ENCODE peak calls at places on chromosomes 4 and X, in ten cellular contexts. One of them, this sample, is unnamed.

GRCh38 chrX:136425996-136426395 is 61.8 kb upstream of the BRS3 start:
- DNase-seq in heart right ventricle: no peak
- DNase-seq in lower leg skin: no peak
- DNase-seq in foreskin fibroblast: no peak
- DNase-seq in upper lobe of right lung: no peak
- DNase-seq in body of pancreas: no peak
- DNase-seq in Panc1: no peak
- DNase-seq in AG09309: no peak
- DNase-seq in kidney: no peak
- DNase-seq in AG04450: no peak
- DNase-seq in this sample: no peak

GRCh38 chr4:95507147-95507546 is 41.6 kb downstream of the UNC5C start:
- DNase-seq in heart right ventricle: no peak
- DNase-seq in lower leg skin: no peak
- DNase-seq in foreskin fibroblast: no peak
- DNase-seq in upper lobe of right lung: no peak
- DNase-seq in body of pancreas: no peak
- DNase-seq in Panc1: no peak
- DNase-seq in AG09309: no peak
- DNase-seq in kidney: no peak
- DNase-seq in AG04450: no peak
- DNase-seq in this sample: peak

GRCh38 chr4:111854494-111855087 is 290.7 kb upstream of the FAM241A start:
- DNase-seq in heart right ventricle: peak
- DNase-seq in lower leg skin: no peak
- DNase-seq in foreskin fibroblast: peak
- DNase-seq in upper lobe of right lung: no peak
- DNase-seq in body of pancreas: peak
- DNase-seq in Panc1: peak
- DNase-seq in AG09309: peak
- DNase-seq in kidney: no peak
- DNase-seq in AG04450: peak
- DNase-seq in this sample: peak

GRCh38 chrX:130885996-130886395 is 17.0 kb downstream of the ENOX2 start:
- DNase-seq in heart right ventricle: no peak
- DNase-seq in lower leg skin: no peak
- DNase-seq in foreskin fibroblast: no peak
- DNase-seq in upper lobe of right lung: no peak
- DNase-seq in body of pancreas: no peak
- DNase-seq in Panc1: no peak
- DNase-seq in AG09309: no peak
- DNase-seq in kidney: no peak
- DNase-seq in AG04450: no peak
- DNase-seq in this sample: no peak

GRCh38 chr4:170978990-170979389 is 834.2 kb upstream of the GALNTL6 start:
- DNase-seq in heart right ventricle: no peak
- DNase-seq in lower leg skin: no peak
- DNase-seq in foreskin fibroblast: no peak
- DNase-seq in upper lobe of right lung: no peak
- DNase-seq in body of pancreas: no peak
- DNase-seq in Panc1: no peak
- DNase-seq in AG09309: no peak
- DNase-seq in kidney: no peak
- DNase-seq in AG04450: no peak
- DNase-seq in this sample: no peak

GRCh38 chr4:156888762-156889161 is 82.8 kb downstream of the PDGFC start:
- DNase-seq in heart right ventricle: no peak
- DNase-seq in lower leg skin: no peak
- DNase-seq in foreskin fibroblast: peak
- DNase-seq in upper lobe of right lung: no peak
- DNase-seq in body of pancreas: no peak
- DNase-seq in Panc1: no peak
- DNase-seq in AG09309: peak
- DNase-seq in kidney: no peak
- DNase-seq in AG04450: no peak
- DNase-seq in this sample: peak

GRCh38 chr4:113013746-113014145 is 35.7 kb upstream of the ANK2 start:
- DNase-seq in heart right ventricle: no peak
- DNase-seq in lower leg skin: no peak
- DNase-seq in foreskin fibroblast: peak
- DNase-seq in upper lobe of right lung: no peak
- DNase-seq in body of pancreas: no peak
- DNase-seq in Panc1: no peak
- DNase-seq in AG09309: no peak
- DNase-seq in kidney: no peak
- DNase-seq in AG04450: no peak
- DNase-seq in this sample: peak

GRCh38 chr4:130183096-130183495 is 1087.1 kb downstream of the C4orf33 start:
- DNase-seq in heart right ventricle: no peak
- DNase-seq in lower leg skin: no peak
- DNase-seq in foreskin fibroblast: no peak
- DNase-seq in upper lobe of right lung: no peak
- DNase-seq in body of pancreas: no peak
- DNase-seq in Panc1: no peak
- DNase-seq in AG09309: no peak
- DNase-seq in kidney: no peak
- DNase-seq in AG04450: no peak
- DNase-seq in this sample: peak

GRCh38 chr4:154741131-154741530 is 2.7 kb upstream of the LRAT start:
- DNase-seq in heart right ventricle: no peak
- DNase-seq in lower leg skin: no peak
- DNase-seq in foreskin fibroblast: peak
- DNase-seq in upper lobe of right lung: no peak
- DNase-seq in body of pancreas: no peak
- DNase-seq in Panc1: no peak
- DNase-seq in AG09309: no peak
- DNase-seq in kidney: no peak
- DNase-seq in AG04450: no peak
- DNase-seq in this sample: no peak

GRCh38 chr4:154743683-154744340 is at the start of gene LRAT:
- DNase-seq in heart right ventricle: no peak
- DNase-seq in lower leg skin: no peak
- DNase-seq in foreskin fibroblast: peak
- DNase-seq in upper lobe of right lung: peak
- DNase-seq in body of pancreas: peak
- DNase-seq in Panc1: no peak
- DNase-seq in AG09309: no peak
- DNase-seq in kidney: peak
- DNase-seq in AG04450: no peak
- DNase-seq in this sample: no peak

GRCh38 chr4:154740462-154740861 is 3.3 kb upstream of the LRAT start:
- DNase-seq in heart right ventricle: no peak
- DNase-seq in lower leg skin: no peak
- DNase-seq in foreskin fibroblast: no peak
- DNase-seq in upper lobe of right lung: no peak
- DNase-seq in body of pancreas: no peak
- DNase-seq in Panc1: no peak
- DNase-seq in AG09309: no peak
- DNase-seq in kidney: no peak
- DNase-seq in AG04450: no peak
- DNase-seq in this sample: no peak

GRCh38 chr4:154744341-154744948 is 645 bp downstream of the LRAT start:
- DNase-seq in heart right ventricle: no peak
- DNase-seq in lower leg skin: no peak
- DNase-seq in foreskin fibroblast: no peak
- DNase-seq in upper lobe of right lung: no peak
- DNase-seq in body of pancreas: peak
- DNase-seq in Panc1: no peak
- DNase-seq in AG09309: no peak
- DNase-seq in kidney: no peak
- DNase-seq in AG04450: no peak
- DNase-seq in this sample: no peak

DNA sequence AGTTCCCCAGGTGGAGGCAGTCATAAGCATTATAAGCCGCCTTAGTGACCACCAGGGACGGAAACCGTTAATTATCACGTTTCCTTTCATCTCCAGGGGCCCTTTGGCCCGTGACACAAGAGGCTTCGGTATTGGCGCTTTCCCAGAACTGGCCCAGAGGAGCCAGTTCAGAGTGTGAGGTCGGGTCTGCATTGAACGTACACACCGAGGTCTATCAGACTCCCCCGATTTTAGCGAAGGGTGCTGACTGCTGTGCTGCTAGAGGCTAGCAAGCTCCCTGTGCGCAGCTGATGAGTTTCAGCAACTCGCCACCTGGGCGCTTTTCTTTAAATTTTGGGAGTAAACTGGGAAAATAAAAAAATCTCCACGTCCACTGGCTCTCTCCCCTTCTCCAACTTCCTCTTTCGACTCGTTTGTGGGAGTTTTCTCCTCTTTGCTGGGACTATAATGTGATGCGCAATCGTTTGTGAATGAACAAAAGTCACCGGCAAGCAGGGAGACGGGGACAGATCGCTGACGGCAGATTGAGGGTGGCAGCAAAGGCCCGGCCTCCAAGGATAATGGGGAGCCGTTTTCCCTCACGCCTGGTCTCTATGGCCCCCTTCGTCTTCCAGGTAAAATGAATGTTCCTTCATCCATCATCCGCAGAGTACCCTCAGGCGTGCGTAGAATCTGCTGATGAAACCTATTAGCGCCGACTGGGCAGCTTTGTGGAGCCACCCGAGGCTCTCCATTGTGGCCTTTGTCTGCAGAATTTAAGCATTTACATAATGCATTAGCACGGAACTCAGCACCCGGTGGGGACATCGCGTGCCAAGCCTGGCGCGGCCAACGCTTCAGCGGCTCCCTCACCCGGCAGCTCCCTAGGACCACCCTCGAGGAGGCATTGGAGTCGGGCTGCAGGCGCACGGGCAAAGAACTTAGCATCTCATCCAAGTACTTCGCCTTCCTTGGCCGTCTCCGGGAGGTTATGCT is 1.6 kb upstream of the LRAT start:
- DNase-seq in heart right ventricle: no peak
- DNase-seq in lower leg skin: no peak
- DNase-seq in foreskin fibroblast: peak
- DNase-seq in upper lobe of right lung: no peak
- DNase-seq in body of pancreas: peak
- DNase-seq in Panc1: no peak
- DNase-seq in AG09309: no peak
- DNase-seq in kidney: no peak
- DNase-seq in AG04450: no peak
- DNase-seq in this sample: no peak
- H3K4me3 ChIP-seq in heart right ventricle: peak
- H3K4me3 ChIP-seq in lower leg skin: no peak
- H3K4me3 ChIP-seq in foreskin fibroblast: no peak
- H3K4me3 ChIP-seq in upper lobe of right lung: peak
- H3K4me3 ChIP-seq in body of pancreas: no peak
- H3K4me3 ChIP-seq in Panc1: no peak
- H3K4me3 ChIP-seq in AG09309: no peak
- H3K4me3 ChIP-seq in kidney: peak
- H3K4me3 ChIP-seq in AG04450: no peak
- H3K4me3 ChIP-seq in this sample: no peak

DNA sequence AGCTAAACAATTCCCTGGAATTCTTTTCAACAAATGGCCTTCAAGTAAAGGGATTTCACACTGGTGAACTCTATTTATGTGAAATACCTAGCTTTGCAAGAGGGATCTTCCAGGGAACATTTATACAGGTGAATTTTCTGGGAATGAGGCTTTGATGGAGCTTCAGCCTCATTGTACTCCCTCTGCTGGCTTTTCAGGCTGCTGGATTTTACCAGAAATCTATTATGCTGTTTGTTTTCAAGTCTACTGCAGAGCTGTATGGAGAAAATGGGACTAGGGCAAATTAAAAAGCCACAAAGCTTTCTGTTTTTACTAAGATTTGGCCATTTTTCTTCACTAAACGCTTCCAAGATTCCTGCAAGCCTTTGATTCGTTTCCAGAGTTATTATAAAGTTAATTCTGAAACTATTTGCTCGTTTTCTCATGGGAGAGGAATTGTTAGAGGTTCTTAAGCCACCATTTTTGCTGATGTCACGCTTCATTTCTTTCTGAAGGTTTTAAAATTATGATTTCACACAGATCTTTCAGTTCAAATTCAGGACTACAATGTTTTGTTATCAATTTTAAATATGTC is 31.6 kb downstream of the KDM6A start:
- DNase-seq in heart right ventricle: no peak
- DNase-seq in lower leg skin: no peak
- DNase-seq in foreskin fibroblast: no peak
- DNase-seq in upper lobe of right lung: no peak
- DNase-seq in body of pancreas: no peak
- DNase-seq in Panc1: no peak
- DNase-seq in AG09309: no peak
- DNase-seq in kidney: no peak
- DNase-seq in AG04450: no peak
- DNase-seq in this sample: no peak
- TF ChIP-seq CTCF in heart right ventricle: no peak
- TF ChIP-seq CTCF in lower leg skin: no peak
- TF ChIP-seq CTCF in foreskin fibroblast: no peak
- TF ChIP-seq CTCF in upper lobe of right lung: no peak
- TF ChIP-seq CTCF in body of pancreas: no peak
- TF ChIP-seq CTCF in Panc1: peak
- TF ChIP-seq CTCF in AG09309: peak
- TF ChIP-seq CTCF in kidney: no peak
- TF ChIP-seq CTCF in AG04450: peak
- TF ChIP-seq CTCF in this sample: peak

DNA sequence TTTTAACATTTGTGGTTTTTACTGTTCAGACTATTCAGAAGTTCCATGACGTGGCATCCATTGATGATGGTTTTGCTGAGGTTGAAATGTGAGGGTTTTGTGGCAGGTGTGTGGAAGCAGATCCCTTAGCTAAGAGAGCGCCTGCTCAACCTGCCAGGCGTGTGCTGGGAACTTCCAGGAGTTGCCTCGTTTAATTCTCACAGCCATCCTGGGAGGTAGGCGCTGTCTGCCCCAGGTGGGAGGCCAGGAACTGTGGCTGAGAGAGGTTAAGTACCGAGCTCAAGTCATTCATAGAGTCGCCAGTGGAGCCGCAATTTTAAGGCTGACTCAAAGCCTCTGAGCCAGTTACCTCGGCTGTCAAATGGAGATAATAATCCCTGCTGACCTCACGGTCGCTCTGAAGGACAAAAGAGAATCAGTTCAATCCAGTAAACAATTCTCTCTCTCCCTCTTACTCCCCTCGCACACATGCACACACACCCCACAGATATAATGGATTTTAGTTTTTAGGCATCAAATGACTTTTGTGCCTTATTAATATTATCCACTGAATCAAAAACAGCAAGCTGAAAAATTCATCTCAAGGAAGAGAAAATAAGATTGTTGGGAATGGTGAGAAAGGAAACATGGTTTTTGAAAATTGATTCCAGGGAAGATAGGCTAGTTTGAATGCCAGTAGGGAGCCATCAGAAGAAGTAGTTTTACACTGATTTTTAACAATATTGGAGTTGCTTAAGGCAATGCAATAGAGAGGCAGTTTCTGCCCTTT is 171.4 kb downstream of the PTTG2 start:
- DNase-seq in heart right ventricle: no peak
- DNase-seq in lower leg skin: no peak
- DNase-seq in foreskin fibroblast: no peak
- DNase-seq in upper lobe of right lung: no peak
- DNase-seq in body of pancreas: peak
- DNase-seq in Panc1: no peak
- DNase-seq in AG09309: no peak
- DNase-seq in kidney: no peak
- DNase-seq in AG04450: no peak
- DNase-seq in this sample: peak
- H3K4me3 ChIP-seq in heart right ventricle: no peak
- H3K4me3 ChIP-seq in lower leg skin: no peak
- H3K4me3 ChIP-seq in foreskin fibroblast: no peak
- H3K4me3 ChIP-seq in upper lobe of right lung: no peak
- H3K4me3 ChIP-seq in body of pancreas: no peak
- H3K4me3 ChIP-seq in Panc1: no peak
- H3K4me3 ChIP-seq in AG09309: no peak
- H3K4me3 ChIP-seq in kidney: no peak
- H3K4me3 ChIP-seq in AG04450: no peak
- H3K4me3 ChIP-seq in this sample: no peak

DNA sequence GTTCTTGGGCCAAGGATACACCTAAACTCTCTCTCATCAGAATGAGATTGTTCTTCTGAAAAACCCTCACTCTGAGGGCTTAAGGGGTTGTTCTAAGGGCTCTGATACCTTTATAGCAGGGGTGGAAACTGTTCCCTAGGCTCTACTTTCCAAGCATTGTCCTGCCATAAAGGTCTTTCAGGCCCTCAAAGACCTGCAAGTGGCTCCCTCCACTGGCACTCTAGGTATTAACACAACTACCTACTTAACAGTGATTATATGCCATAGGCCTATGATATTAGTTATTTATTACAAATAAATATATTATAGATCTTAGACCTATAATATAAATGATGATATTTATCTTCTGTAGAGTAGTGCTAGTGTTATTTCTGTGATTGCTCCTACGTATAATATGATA is 473.7 kb upstream of the RPS6KA3 start:
- DNase-seq in heart right ventricle: no peak
- DNase-seq in lower leg skin: no peak
- DNase-seq in foreskin fibroblast: no peak
- DNase-seq in upper lobe of right lung: no peak
- DNase-seq in body of pancreas: no peak
- DNase-seq in Panc1: no peak
- DNase-seq in AG09309: no peak
- DNase-seq in kidney: no peak
- DNase-seq in AG04450: no peak
- DNase-seq in this sample: no peak
- TF ChIP-seq CTCF in heart right ventricle: no peak
- TF ChIP-seq CTCF in lower leg skin: no peak
- TF ChIP-seq CTCF in foreskin fibroblast: no peak
- TF ChIP-seq CTCF in upper lobe of right lung: no peak
- TF ChIP-seq CTCF in body of pancreas: no peak
- TF ChIP-seq CTCF in Panc1: no peak
- TF ChIP-seq CTCF in AG09309: no peak
- TF ChIP-seq CTCF in kidney: no peak
- TF ChIP-seq CTCF in AG04450: no peak
- TF ChIP-seq CTCF in this sample: no peak